ENCODE peak calls at places on chromosomes 4 and X, in five cellular contexts. D, J, B, V and E are unnamed samples.

GRCh38 chr4:94690851-94691254 is 66.9 kb upstream of the BMPR1B start:
- DNase-seq in D (peak; percentile 62), J (peak; percentile 61), B (peak; percentile 65), V (no peak), E (no peak)

GRCh38 chrX:7158468-7158990 is 10.6 kb upstream of the PUDP start:
- DNase-seq in D (no peak), J (no peak), B (no peak), V (no peak), E (no peak)

GRCh38 chr4:70496231-70496630 is 22.1 kb upstream of the AMTN start:
- DNase-seq in D (no peak), J (no peak), B (no peak), V (no peak), E (no peak)

GRCh38 chr4:73828945-73829344 is 7.5 kb upstream of the CXCL6 start:
- DNase-seq in D (peak; percentile 58), J (peak; percentile 53), B (no peak), V (no peak), E (no peak)

GRCh38 chr4:57102050-57102564 is 8.1 kb downstream of the IGFBP7 start:
- DNase-seq in D (peak; percentile 89), J (peak; percentile 59), B (peak; percentile 83), V (no peak), E (no peak)

GRCh38 chrX:101368800-101369199 is 17.2 kb downstream of the BTK start:
- DNase-seq in D (no peak), J (no peak), B (no peak), V (no peak), E (no peak)

GRCh38 chrX:40933132-40934078 is 151.8 kb upstream of the USP9X start:
- DNase-seq in D (peak; percentile 50), J (no peak), B (peak; percentile 46), V (no peak), E (no peak)

GRCh38 chr4:84638092-84638491 is 55.2 kb downstream of the CDS1 start:
- DNase-seq in D (no peak), J (no peak), B (no peak), V (no peak), E (no peak)

GRCh38 chrX:4710618-4711433 is 997.4 kb upstream of the PRKX start:
- DNase-seq in D (no peak), J (peak; percentile 91), B (no peak), V (no peak), E (no peak)

GRCh38 chr4:134327274-134328122 is 125.9 kb upstream of the PABPC4L start:
- DNase-seq in D (no peak), J (no peak), B (no peak), V (no peak), E (no peak)

GRCh38 chrX:121949041-121949760 is 901.8 kb downstream of the GLUD2 start:
- DNase-seq in D (peak; percentile 26), J (no peak), B (no peak), V (no peak), E (no peak)

GRCh38 chr4:23876418-23877089 is 13.3 kb downstream of the PPARGC1A start:
- DNase-seq in D (no peak), J (no peak), B (no peak), V (no peak), E (no peak)

GRCh38 chrX:118702741-118703140 is 24.7 kb upstream of the IL13RA1 start:
- DNase-seq in D (no peak), J (peak; percentile 59), B (no peak), V (no peak), E (no peak)

GRCh38 chrX:39609941-39610340 is 487.8 kb downstream of the BCOR start:
- DNase-seq in D (no peak), J (no peak), B (no peak), V (no peak), E (no peak)

GRCh38 chrX:104420907-104421306 is 145.1 kb upstream of the IL1RAPL2 start:
- DNase-seq in D (no peak), J (no peak), B (no peak), V (no peak), E (no peak)

GRCh38 chr4:108417923-108418322 is 202.5 kb upstream of the RPL34 start:
- DNase-seq in D (no peak), J (peak; percentile 11), B (no peak), V (no peak), E (no peak)

GRCh38 chrX:129786210-129786651 is 6.5 kb downstream of the SASH3 start:
- DNase-seq in D (no peak), J (no peak), B (no peak), V (no peak), E (peak; percentile 65)

GRCh38 chr4:169724251-169724650 is 33.5 kb downstream of the HPF1 start:
- DNase-seq in D (peak; percentile 45), J (peak; percentile 12), B (peak; percentile 44), V (no peak), E (no peak)

GRCh38 chrX:31449975-31450374 is 378.1 kb upstream of the FTHL17 start:
- DNase-seq in D (no peak), J (peak; percentile 58), B (no peak), V (no peak), E (no peak)

GRCh38 chr4:135371137-135371536 is 1169.5 kb upstream of the PABPC4L start:
- DNase-seq in D (no peak), J (no peak), B (no peak), V (no peak), E (no peak)

GRCh38 chr4:118034061-118034785 is at the start of gene NDST3:
- DNase-seq in D (peak; percentile 10), J (peak; percentile 53), B (peak; percentile 10), V (peak; percentile 49), E (peak; percentile 23)

GRCh38 chr4:38377195-38377594 is 286.8 kb upstream of the KLF3 start:
- DNase-seq in D (no peak), J (no peak), B (no peak), V (no peak), E (no peak)

GRCh38 chrX:115348440-115349225 is 59.1 kb downstream of the LUZP4 start:
- DNase-seq in D (no peak), J (no peak), B (no peak), V (no peak), E (no peak)

GRCh38 chrX:136616987-136617685 is 30.8 kb upstream of the CD40LG start:
- DNase-seq in D (no peak), J (no peak), B (no peak), V (no peak), E (peak; percentile 49)

GRCh38 chrX:16762579-16762978 is 23.7 kb upstream of the TXLNG start:
- DNase-seq in D (no peak), J (no peak), B (no peak), V (no peak), E (no peak)

GRCh38 chr4:26860922-26861433 is 337 bp downstream of the STIM2 start:
- DNase-seq in D (peak; percentile 50), J (no peak), B (peak; percentile 47), V (no peak), E (peak; percentile 38)

GRCh38 chr4:174317531-174317930 is 33.8 kb downstream of the CEP44 start:
- DNase-seq in D (no peak), J (peak; percentile 43), B (no peak), V (peak; percentile 40), E (no peak)

GRCh38 chr4:186724048-186724860 is 598 bp upstream of the FAT1 start:
- DNase-seq in D (peak; percentile 61), J (no peak), B (no peak), V (no peak), E (no peak)

GRCh38 chr4:75229783-75230570 is 284.2 kb downstream of the RCHY1 start:
- DNase-seq in D (no peak), J (no peak), B (no peak), V (no peak), E (no peak)

GRCh38 chr4:73662709-73663546 is 42.7 kb upstream of the RASSF6 start:
- DNase-seq in D (peak; percentile 62), J (peak; percentile 68), B (peak; percentile 57), V (no peak), E (peak; percentile 30)

GRCh38 chrX:140697618-140698017 is 11.9 kb upstream of the LINC00632 start:
- DNase-seq in D (no peak), J (no peak), B (no peak), V (no peak), E (no peak)

DNA sequence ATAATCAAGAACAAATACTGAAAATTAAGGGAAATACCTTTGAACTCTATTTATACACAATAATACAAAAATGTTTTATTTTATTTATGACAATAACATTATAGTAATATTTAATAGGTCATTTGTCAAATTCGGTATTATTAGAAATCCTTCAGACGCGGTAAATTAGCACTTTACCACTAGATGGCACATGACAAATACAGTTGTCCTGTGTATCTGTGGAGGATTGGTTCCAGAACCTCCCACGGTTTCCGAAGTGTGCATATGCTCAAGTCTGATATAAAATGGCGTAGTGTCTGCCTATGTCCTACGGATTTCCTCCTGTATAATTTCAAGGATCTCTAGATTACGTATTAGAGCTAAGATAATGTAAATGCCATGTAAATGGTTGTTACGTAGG is 8.1 kb upstream of the LINC00632 start:
- DNase-seq in D (no peak), J (peak; percentile 5), B (no peak), V (no peak), E (no peak)
- TF ChIP-seq CTCF in D (peak; percentile 4), J (peak; percentile 12), B (peak; percentile 60), V (peak; percentile 45), E (no peak)

GRCh38 chr4:121070696-121071639 is 1.4 kb downstream of the NDNF start:
- DNase-seq in D (peak; percentile 32), J (no peak), B (peak; percentile 19), V (no peak), E (peak; percentile 14)

GRCh38 chr4:121071640-121072037 is 696 bp downstream of the NDNF start:
- DNase-seq in D (no peak), J (no peak), B (no peak), V (no peak), E (no peak)

GRCh38 chr4:121073672-121074386 is 1.5 kb upstream of the NDNF start:
- DNase-seq in D (no peak), J (no peak), B (no peak), V (no peak), E (no peak)

GRCh38 chr4:121072836-121073362 is 564 bp upstream of the NDNF start:
- DNase-seq in D (no peak), J (no peak), B (no peak), V (no peak), E (peak; percentile 8)

DNA sequence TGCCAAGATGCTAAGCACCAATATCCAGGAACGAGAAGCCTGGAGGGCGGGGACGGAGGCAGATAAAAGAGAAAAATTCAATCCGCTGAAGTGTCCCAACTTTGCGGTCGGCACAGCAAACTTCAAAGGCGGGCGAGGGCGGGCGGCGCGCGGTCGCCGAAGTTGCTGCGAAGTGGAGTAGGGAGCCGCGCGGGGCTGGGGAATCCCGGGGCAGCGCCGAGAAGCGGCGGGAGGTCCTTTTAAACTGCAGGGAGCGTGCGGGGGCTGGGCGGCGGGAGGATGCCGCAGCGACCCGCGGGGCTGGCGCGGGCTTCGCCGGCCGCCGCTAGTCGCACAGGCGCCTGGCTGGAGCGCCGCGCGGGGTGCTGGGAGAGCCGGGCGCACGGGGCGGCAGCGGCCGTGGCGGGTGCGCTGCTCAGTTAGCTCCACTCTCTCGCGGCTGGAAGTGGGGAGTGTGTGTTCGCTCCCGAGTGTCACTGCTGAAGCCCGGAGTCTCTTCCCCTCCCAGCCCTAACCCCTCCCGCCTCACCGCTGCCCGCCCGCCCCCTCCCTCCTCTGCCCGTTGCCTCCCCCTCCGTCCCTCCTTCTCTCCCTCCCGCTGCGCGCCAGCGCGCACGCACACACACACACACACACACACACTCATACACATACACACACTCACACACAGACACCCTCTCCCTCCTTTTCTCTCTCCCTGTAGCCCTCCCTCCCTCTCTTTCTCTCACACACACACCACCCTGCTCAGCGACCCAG is at the start of gene NDNF:
- DNase-seq in D (peak; percentile 33), J (no peak), B (no peak), V (no peak), E (peak; percentile 30)
- TF ChIP-seq CTCF in D (no peak), J (no peak), B (no peak), V (no peak), E (no peak)

GRCh38 chr4:6610856-6611430 is 29.5 kb upstream of the MRFAP1 start:
- DNase-seq in D (no peak), J (no peak), B (no peak), V (no peak), E (no peak)
- TF ChIP-seq CTCF in D (no peak), J (no peak), B (peak; percentile 11), V (no peak), E (no peak)

GRCh38 chr4:55251896-55252295 is 94.1 kb upstream of the SRD5A3 start:
- DNase-seq in D (no peak), J (no peak), B (no peak), V (no peak), E (no peak)
- TF ChIP-seq CTCF in D (no peak), J (no peak), B (no peak), V (no peak), E (no peak)